ENCODE peak calls at places on chromosomes 13 and 19, in five cellular contexts. A is coronary artery, B is HCT116, J is heart right ventricle, O is stomach. R is an unnamed sample.

GRCh38 chr19:4014541-4015491 is 7.3 kb downstream of the PIAS4 start:
- DNase-seq in A (no peak), B (no peak), J (peak; percentile 70), O (peak; percentile 55), R (peak; percentile 50)

GRCh38 chr19:9018163-9018875 is 8.1 kb upstream of the MUC16 start:
- DNase-seq in A (no peak), B (peak; percentile 82), J (no peak), O (no peak), R (no peak)

GRCh38 chr13:97879646-97880297 is 73.7 kb upstream of the IPO5 start:
- DNase-seq in A (no peak), B (peak; percentile 12), J (no peak), O (no peak), R (no peak)

GRCh38 chr13:98267080-98267912 is 90.2 kb upstream of the RNF113B start:
- DNase-seq in A (no peak), B (no peak), J (no peak), O (peak; percentile 60), R (no peak)

GRCh38 chr13:109722068-109722467 is 64.3 kb downstream of the IRS2 start:
- DNase-seq in A (no peak), B (no peak), J (no peak), O (no peak), R (no peak)

GRCh38 chr19:53772943-53773342 is 51.2 kb downstream of the NLRP12 start:
- DNase-seq in A (no peak), B (peak; percentile 61), J (no peak), O (peak; percentile 44), R (peak; percentile 77)

GRCh38 chr13:33441015-33441414 is 155.5 kb upstream of the STARD13 start:
- DNase-seq in A (no peak), B (peak; percentile 15), J (no peak), O (peak; percentile 43), R (no peak)

GRCh38 chr13:40193290-40194203 is 472.9 kb downstream of the FOXO1 start:
- DNase-seq in A (no peak), B (no peak), J (no peak), O (no peak), R (no peak)

GRCh38 chr13:84654654-84655244 is 772.5 kb upstream of the SLITRK1 start:
- DNase-seq in A (no peak), B (no peak), J (no peak), O (no peak), R (no peak)

GRCh38 chr19:10566658-10567410 is 1.0 kb upstream of the KRI1 start:
- DNase-seq in A (peak; percentile 73), B (no peak), J (no peak), O (no peak), R (peak; percentile 87)

GRCh38 chr13:103188688-103189326 is 122.6 kb upstream of the SLC10A2 start:
- DNase-seq in A (no peak), B (no peak), J (no peak), O (no peak), R (no peak)
- TF ChIP-seq CTCF in A (no peak), B (peak; percentile 22), J (peak; percentile 49), O (peak; percentile 21), R (peak; percentile 37)

GRCh38 chr13:22107549-22107948 is 436.7 kb downstream of the FGF9 start:
- DNase-seq in A (no peak), B (no peak), J (no peak), O (no peak), R (no peak)

GRCh38 chr13:22106058-22106457 is 435.2 kb downstream of the FGF9 start:
- DNase-seq in A (no peak), B (no peak), J (no peak), O (no peak), R (no peak)

GRCh38 chr13:22111152-22111783 is 440.4 kb downstream of the FGF9 start:
- DNase-seq in A (no peak), B (no peak), J (no peak), O (no peak), R (no peak)

GRCh38 chr13:22110368-22110767 is 439.5 kb downstream of the FGF9 start:
- DNase-seq in A (peak; percentile 87), B (no peak), J (no peak), O (no peak), R (no peak)

GRCh38 chr13:22108283-22108897 is 437.5 kb downstream of the FGF9 start:
- DNase-seq in A (no peak), B (no peak), J (no peak), O (no peak), R (no peak)
- TF ChIP-seq CTCF in A (no peak), B (no peak), J (no peak), O (no peak), R (no peak)

GRCh38 chr19:20513179-20513934 is 52.2 kb downstream of the ZNF737 start:
- DNase-seq in A (no peak), B (no peak), J (no peak), O (no peak), R (peak; percentile 3)
- TF ChIP-seq CTCF in A (no peak), B (no peak), J (no peak), O (no peak), R (no peak)

GRCh38 chr19:51904331-51905165 is at the start of gene ZNF649:
- DNase-seq in A (peak; percentile 81), B (peak; percentile 82), J (peak; percentile 85), O (peak; percentile 81), R (peak; percentile 88)

GRCh38 chr19:51903192-51903591 is 1.6 kb downstream of the ZNF649 start:
- DNase-seq in A (no peak), B (no peak), J (no peak), O (no peak), R (no peak)

DNA sequence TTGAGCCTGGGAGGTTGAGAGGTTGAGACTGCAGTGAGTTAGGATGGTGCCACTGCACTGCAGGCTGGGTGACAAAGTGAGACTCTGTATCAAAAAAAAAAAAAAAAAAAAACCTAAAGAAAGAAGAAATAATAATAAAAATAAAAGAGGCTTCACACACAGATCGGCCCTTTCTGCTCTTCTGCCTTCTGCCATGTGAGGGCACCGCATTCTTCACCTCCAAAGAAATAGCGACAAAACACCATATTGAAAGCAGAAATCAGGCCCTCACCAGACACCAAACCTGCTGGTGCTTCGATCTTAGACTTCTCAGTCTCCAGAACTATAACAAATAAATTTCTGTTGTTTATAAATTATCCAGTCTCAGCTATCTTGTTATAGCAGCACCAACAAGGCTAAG is 3.0 kb downstream of the ZNF649 start:
- DNase-seq in A (no peak), B (no peak), J (no peak), O (no peak), R (no peak)
- TF ChIP-seq CTCF in A (no peak), B (no peak), J (no peak), O (no peak), R (no peak)

GRCh38 chr13:71213252-71213821 is 653.7 kb downstream of the DACH1 start:
- DNase-seq in A (no peak), B (no peak), J (no peak), O (no peak), R (no peak)

GRCh38 chr13:71219671-71220070 is 647.3 kb downstream of the DACH1 start:
- DNase-seq in A (no peak), B (no peak), J (no peak), O (no peak), R (no peak)

GRCh38 chr13:71217827-71218226 is 649.2 kb downstream of the DACH1 start:
- DNase-seq in A (no peak), B (no peak), J (no peak), O (no peak), R (no peak)

GRCh38 chr13:71218960-71219359 is 648.0 kb downstream of the DACH1 start:
- DNase-seq in A (no peak), B (no peak), J (no peak), O (no peak), R (no peak)
- TF ChIP-seq CTCF in A (no peak), B (peak; percentile 5), J (no peak), O (peak; percentile 10), R (no peak)